ENCODE peak calls at places on chromosomes 5 and 9, in five cellular contexts. D, T, A, N and Z are unnamed samples.

GRCh38 chr9:5587024-5587423 is 41.9 kb upstream of the RIC1 start:
- DNase-seq in A (peak), T (no peak), N (no peak), D (no peak), Z (no peak)

GRCh38 chr5:76544268-76544926 is 78.8 kb downstream of the F2RL2 start:
- DNase-seq in A (no peak), D (peak), N (peak), T (peak), Z (no peak)

GRCh38 chr5:861442-862366 is 10.9 kb upstream of the ZDHHC11 start:
- DNase-seq in N (no peak), A (no peak), D (no peak), T (no peak), Z (no peak)

GRCh38 chr9:133276001-133276884 is 1.2 kb upstream of the ABO start:
- DNase-seq in A (no peak), T (no peak), D (no peak), N (no peak), Z (no peak)

GRCh38 chr5:96004754-96005153 is 43.1 kb upstream of the ELL2 start:
- DNase-seq in N (no peak), T (no peak), D (no peak), A (peak), Z (no peak)

GRCh38 chr9:23603311-23603710 is 222.7 kb downstream of the ELAVL2 start:
- DNase-seq in A (no peak), D (no peak), T (no peak), N (no peak), Z (no peak)

GRCh38 chr5:1983401-1983800 is 100.7 kb upstream of the IRX4 start:
- DNase-seq in A (no peak), D (no peak), T (no peak), N (no peak), Z (no peak)

GRCh38 chr5:138370537-138370936 is 18.1 kb downstream of the KDM3B start:
- DNase-seq in A (peak), N (no peak), T (no peak), D (no peak), Z (no peak)

GRCh38 chr5:135356522-135357318 is 42.3 kb downstream of the MACROH2A1 start:
- DNase-seq in N (no peak), D (no peak), A (peak), T (no peak), Z (no peak)

GRCh38 chr5:121630402-121630801 is 221.3 kb upstream of the FTMT start:
- DNase-seq in D (no peak), A (peak), N (no peak), T (no peak), Z (peak)

GRCh38 chr9:135070198-135070951 is 17.1 kb upstream of the OLFM1 start:
- DNase-seq in A (no peak), D (peak), N (no peak), T (no peak), Z (no peak)

GRCh38 chr9:134629586-134630392 is 11.8 kb upstream of the COL5A1 start:
- DNase-seq in N (no peak), A (no peak), D (peak), T (no peak), Z (no peak)

GRCh38 chr5:21680661-21681060 is 1172.5 kb downstream of the CDH12 start:
- DNase-seq in D (no peak), T (no peak), A (no peak), N (no peak), Z (no peak)

GRCh38 chr9:105871547-105871946 is 177.2 kb downstream of the TMEM38B start:
- DNase-seq in A (no peak), D (no peak), T (no peak), N (no peak), Z (no peak)

GRCh38 chr5:8474569-8474930 is 605.6 kb downstream of the MTRR start:
- DNase-seq in A (no peak), N (no peak), T (no peak), D (no peak), Z (no peak)

GRCh38 chr5:8478308-8478707 is 609.4 kb downstream of the MTRR start:
- DNase-seq in A (no peak), T (no peak), D (no peak), N (no peak), Z (no peak)

GRCh38 chr5:8473016-8473415 is 604.1 kb downstream of the MTRR start:
- DNase-seq in D (no peak), A (no peak), N (no peak), T (no peak), Z (no peak)

GRCh38 chr5:8470489-8470888 is 601.5 kb downstream of the MTRR start:
- DNase-seq in A (no peak), T (peak), N (no peak), D (no peak), Z (no peak)

DNA sequence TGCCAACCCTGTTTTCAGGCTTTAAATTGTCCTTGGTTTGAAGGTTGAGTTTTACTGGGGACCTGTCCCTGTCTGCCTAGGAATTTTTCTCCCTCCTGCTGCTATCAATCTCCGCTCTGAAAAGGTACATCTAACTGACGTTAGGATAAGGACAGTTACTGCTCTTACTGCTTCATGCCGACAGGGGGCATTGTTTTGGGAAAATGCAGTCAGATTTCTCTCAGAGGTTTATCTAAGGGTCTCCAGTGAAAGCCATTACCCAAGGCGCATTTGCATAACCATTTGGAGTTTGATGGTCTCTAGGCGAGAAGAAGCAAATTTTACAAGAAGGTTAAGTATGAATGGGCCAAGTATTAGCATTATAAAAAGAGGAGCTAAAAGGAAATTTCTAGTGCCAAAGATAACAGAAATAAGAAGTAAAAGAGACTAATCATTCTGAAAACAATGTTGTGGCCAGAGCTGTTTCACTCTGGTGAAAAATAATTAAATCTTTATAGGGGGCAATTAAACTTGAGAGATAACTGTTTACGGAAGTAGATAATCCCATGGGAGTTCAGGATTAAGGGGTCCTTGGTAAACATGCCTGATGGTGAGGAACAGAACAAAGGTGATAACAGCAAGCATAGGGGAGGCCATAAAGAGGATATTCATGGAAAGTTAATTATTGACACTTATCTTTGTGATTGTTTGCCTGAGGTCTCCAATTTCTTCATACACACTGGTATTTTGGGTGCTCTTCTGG is 605.0 kb downstream of the MTRR start:
- DNase-seq in D (no peak), A (no peak), T (no peak), N (no peak), Z (no peak)
- TF ChIP-seq CTCF in D (no peak), A (peak), T (no peak), N (no peak), Z (peak)

GRCh38 chr5:14186132-14186830 is 43.1 kb downstream of the TRIO start:
- DNase-seq in D (no peak), N (no peak), T (no peak), A (peak), Z (no peak)
- H3K4me3 ChIP-seq in D (no peak), N (no peak), T (no peak), A (no peak), Z (no peak)

DNA sequence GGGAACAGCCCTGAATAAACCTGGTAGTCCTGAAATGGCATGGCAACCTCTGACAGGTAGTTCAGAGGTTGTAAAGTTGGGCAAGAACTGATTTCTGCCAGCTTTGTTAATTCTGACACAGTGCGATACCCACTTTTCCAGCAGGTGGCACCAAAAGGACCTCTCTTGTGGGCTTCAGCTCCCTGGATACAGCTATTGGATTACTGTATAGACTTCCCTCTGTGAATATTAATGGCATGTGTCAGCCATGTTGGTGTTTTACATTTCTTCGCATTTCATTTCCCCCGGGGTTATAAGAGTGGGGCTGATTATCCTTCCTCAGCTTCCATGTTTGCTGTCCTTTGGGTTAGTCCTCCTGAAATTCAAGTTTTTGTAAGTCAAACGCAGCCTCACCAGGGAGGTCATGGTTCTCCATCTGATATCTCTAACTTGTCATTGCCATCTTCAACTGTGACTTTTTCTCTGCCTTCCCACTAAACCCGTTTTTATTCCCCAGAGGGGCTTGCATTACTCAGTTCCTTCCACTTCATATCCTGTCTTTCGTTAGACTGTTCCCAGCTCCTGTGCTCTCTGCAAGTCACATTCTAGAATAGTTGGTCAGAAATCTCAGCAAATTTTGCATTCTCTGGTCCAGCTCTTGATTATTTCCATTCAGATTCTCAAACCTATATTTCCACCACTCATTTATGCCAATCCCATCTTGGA is 135.6 kb downstream of the LIFR start:
- DNase-seq in T (peak), A (peak), D (no peak), N (no peak), Z (peak)
- TF ChIP-seq CTCF in T (peak), A (peak), D (peak), N (peak), Z (peak)

GRCh38 chr5:124888050-124888506 is 141.6 kb upstream of the ZNF608 start:
- DNase-seq in T (peak), D (no peak), A (no peak), N (no peak), Z (no peak)
- H3K4me3 ChIP-seq in T (no peak), D (no peak), A (no peak), N (no peak), Z (no peak)

DNA sequence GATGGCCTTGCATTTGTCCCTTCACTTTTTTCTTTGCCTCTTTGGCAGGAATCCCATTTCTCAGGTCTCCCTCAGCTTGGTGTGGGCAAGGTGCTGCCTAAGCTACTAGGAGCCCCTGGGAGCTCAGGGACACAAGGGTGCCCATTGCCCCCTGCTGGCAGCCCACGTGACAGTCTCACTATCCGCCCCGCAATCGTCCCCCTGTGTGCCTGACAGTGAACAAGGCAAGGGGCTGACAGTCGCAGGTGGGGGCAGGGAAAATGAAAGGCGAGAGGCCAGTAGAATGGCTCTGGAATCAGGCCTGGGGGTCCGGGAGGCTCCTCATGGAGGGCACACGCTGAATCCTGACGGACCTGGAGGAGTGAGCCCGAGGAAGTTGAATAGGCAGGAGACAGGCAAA is 2.0 kb upstream of the PCDH12 start:
- DNase-seq in A (no peak), N (no peak), T (peak), D (no peak), Z (no peak)
- TF ChIP-seq CTCF in A (peak), N (no peak), T (peak), D (peak), Z (peak)

GRCh38 chr9:129111762-129112151 is 542 bp downstream of the PTPA start:
- DNase-seq in A (peak), D (no peak), T (peak), N (no peak), Z (no peak)
- H3K4me3 ChIP-seq in A (peak), D (peak), T (peak), N (peak), Z (peak)

GRCh38 chr9:128065907-128066712 is 1.0 kb downstream of the NAIF1 start:
- DNase-seq in T (no peak), N (no peak), A (no peak), D (no peak), Z (no peak)

GRCh38 chr9:128067622-128067897 is 440 bp upstream of the NAIF1 start:
- DNase-seq in D (no peak), N (no peak), T (no peak), A (no peak), Z (no peak)

GRCh38 chr9:128068656-128069221 is 707 bp downstream of the SLC25A25 start:
- DNase-seq in T (peak), D (no peak), N (no peak), A (no peak), Z (no peak)

GRCh38 chr9:128066713-128067621 is at the start of gene NAIF1:
- DNase-seq in A (peak), N (peak), T (peak), D (peak), Z (peak)

DNA sequence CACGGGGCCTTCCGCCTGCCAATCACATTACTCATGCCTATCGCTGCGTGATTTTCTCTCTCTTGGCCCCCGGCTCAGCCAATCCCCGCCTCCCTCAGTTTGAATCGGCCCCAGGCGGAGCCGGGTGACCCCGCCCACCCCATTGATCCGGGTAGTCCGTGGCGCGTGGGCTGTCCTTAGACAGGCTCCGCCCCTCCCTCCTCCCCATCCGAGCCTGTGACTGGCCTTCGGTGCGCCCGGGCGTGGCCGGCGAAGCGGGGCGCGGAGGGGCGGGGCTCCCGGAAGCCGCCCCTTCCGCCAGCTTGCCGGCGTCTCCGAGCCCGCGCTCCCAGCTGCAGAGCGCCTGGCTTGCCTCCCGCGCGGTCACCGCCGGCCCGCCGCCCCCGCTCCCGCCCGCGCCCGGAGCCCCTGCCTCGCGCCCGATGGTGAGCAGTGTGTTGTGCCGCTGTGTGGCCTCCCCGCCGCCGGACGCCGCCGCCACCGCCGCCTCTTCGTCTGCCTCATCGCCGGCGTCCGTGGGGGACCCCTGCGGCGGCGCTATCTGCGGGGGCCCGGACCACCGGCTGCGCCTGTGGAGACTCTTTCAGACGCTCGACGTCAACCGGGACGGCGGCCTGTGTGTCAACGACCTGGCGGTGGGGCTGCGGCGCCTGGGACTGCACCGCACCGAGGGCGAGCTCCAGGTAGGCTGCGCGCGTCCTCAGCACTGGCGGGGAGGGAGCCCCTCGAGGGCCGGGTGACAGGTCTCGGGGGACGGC is at the start of gene SLC25A25:
- DNase-seq in T (peak), N (peak), A (peak), D (peak), Z (peak)
- TF ChIP-seq CTCF in T (no peak), N (no peak), A (no peak), D (no peak), Z (no peak)

GRCh38 chr9:97132865-97133264 is 93.9 kb upstream of the CTSV start:
- DNase-seq in T (no peak), D (no peak), N (no peak), A (no peak), Z (no peak)

GRCh38 chr9:97124256-97124655 is 85.3 kb upstream of the CTSV start:
- DNase-seq in T (no peak), D (no peak), N (no peak), A (no peak), Z (no peak)

DNA sequence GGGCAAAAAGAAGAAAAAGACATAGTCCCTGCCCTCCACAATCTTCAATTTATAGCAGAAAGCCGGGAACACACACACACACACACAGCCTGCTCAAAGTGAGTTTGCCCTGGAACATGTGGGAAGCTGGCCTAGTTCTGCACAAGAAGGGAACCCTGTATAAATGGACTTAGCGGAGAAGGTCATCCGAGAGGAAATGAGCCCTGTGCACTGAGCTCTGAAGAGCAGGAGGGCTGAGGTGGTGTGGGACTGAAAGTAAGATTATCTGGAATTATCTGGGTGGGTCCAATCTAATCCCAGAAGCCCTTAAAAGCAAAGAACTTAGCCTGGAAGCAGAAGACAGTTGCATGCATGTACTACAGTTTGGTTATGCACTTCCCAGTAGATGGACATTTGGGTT is 90.0 kb upstream of the CTSV start:
- DNase-seq in N (no peak), D (no peak), T (no peak), A (no peak), Z (no peak)
- H3K4me3 ChIP-seq in N (no peak), D (no peak), T (no peak), A (no peak), Z (no peak)

DNA sequence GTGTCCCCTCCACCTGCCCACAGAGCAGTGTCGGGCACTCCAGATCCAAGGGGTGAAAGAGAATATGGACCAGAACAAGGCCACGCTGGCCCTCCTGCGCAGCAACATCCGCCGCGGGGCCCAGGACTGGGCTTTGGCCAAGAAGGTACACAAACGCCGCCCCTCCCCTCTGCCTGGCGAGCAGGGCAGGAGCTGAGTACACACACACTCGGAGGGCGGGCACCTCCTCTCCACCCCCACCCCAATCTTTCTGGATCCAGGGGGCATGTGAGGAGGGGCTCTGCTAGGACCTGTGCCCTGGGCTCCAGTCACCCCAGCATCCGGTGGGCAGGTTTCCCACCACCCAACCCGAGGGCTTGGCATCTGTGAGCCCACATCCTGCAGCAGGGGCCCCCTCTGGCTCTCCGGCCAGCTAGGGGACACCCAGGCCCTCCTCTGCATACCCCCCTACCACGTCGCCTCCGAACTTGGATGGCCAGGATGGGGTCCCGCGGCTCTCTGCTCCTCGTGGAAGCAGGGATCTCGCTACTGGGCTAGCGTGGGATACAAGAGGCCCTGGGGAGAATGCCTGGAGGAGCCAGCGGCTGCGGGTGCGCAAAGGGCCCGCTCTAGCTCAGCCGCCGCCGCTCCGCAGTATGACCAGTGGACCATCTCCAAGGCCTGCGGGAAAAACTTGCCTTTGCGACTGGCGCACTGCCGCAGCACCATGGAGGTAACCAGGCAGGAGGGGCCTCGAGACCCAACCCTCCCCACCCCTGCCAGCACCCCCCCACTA is 3.1 kb downstream of the CCDC183 start:
- DNase-seq in D (peak), A (no peak), N (no peak), T (no peak), Z (no peak)
- TF ChIP-seq CTCF in D (no peak), A (no peak), N (no peak), T (no peak), Z (no peak)